ENCODE peak calls at places on chromosomes 4 and X, in four cellular contexts. R is Calu3, M is thyroid gland, U is fibroblast of lung. K is an unnamed sample.

GRCh38 chr4:6169239-6169638 is 31.1 kb downstream of the JAKMIP1 start:
- DNase-seq in U (no peak), M (no peak), R (no peak), K (no peak)

GRCh38 chr4:115834441-115834840 is 721.0 kb upstream of the NDST4 start:
- DNase-seq in R (peak), M (no peak), U (no peak), K (no peak)

GRCh38 chr4:169256101-169256612 is 14.6 kb downstream of the SH3RF1 start:
- DNase-seq in U (no peak), R (no peak), M (no peak), K (peak)

GRCh38 chr4:35253331-35253730 is 991.0 kb downstream of the ARAP2 start:
- DNase-seq in U (no peak), M (no peak), R (no peak), K (no peak)

GRCh38 chr4:37441231-37442061 is 196.9 kb downstream of the NWD2 start:
- DNase-seq in M (no peak), U (peak), R (peak), K (no peak)

GRCh38 chr4:120829113-120829831 is 93.3 kb downstream of the PRDM5 start:
- DNase-seq in U (no peak), M (no peak), R (no peak), K (peak)

GRCh38 chrX:129876734-129877395 is 29.1 kb upstream of the UTP14A start:
- DNase-seq in U (peak), R (peak), M (peak), K (peak)

GRCh38 chr4:99946346-99947189 is at the start of gene DNAJB14:
- DNase-seq in M (peak), U (peak), R (peak), K (peak)

GRCh38 chr4:24876431-24876830 is 36.4 kb downstream of the CCDC149 start:
- DNase-seq in R (no peak), U (no peak), M (no peak), K (no peak)

GRCh38 chrX:124239911-124240310 is 92.5 kb upstream of the TEX13D start:
- DNase-seq in M (no peak), U (no peak), R (no peak), K (no peak)

GRCh38 chr4:89788243-89789072 is 48.5 kb downstream of the SNCA start:
- DNase-seq in R (no peak), M (no peak), U (peak), K (peak)

GRCh38 chr4:165541773-165542459 is 163.1 kb downstream of the CPE start:
- DNase-seq in R (no peak), U (no peak), M (no peak), K (no peak)

GRCh38 chr4:187128226-187128625 is 404.6 kb upstream of the FAT1 start:
- DNase-seq in M (no peak), U (peak), R (no peak), K (no peak)

GRCh38 chr4:128468485-128468989 is 180.9 kb upstream of the PGRMC2 start:
- DNase-seq in U (peak), R (no peak), M (peak), K (peak)

GRCh38 chr4:45453258-45453841 is 670.5 kb downstream of the GABRG1 start:
- DNase-seq in R (peak), U (peak), M (no peak), K (peak)

GRCh38 chr4:169110633-169111032 is 100.6 kb upstream of the CBR4 start:
- DNase-seq in R (no peak), U (peak), M (no peak), K (no peak)

GRCh38 chr4:153465583-153465921 is 608 bp upstream of the TMEM131L start:
- DNase-seq in M (peak), U (peak), R (peak), K (peak)
- TF ChIP-seq CTCF in M (no peak), U (no peak), R (no peak), K (peak)

GRCh38 chr4:64781737-64782326 is 372.6 kb upstream of the TECRL start:
- DNase-seq in M (no peak), R (peak), U (peak), K (peak)
- TF ChIP-seq CTCF in M (peak), R (peak), U (peak), K (peak)

DNA sequence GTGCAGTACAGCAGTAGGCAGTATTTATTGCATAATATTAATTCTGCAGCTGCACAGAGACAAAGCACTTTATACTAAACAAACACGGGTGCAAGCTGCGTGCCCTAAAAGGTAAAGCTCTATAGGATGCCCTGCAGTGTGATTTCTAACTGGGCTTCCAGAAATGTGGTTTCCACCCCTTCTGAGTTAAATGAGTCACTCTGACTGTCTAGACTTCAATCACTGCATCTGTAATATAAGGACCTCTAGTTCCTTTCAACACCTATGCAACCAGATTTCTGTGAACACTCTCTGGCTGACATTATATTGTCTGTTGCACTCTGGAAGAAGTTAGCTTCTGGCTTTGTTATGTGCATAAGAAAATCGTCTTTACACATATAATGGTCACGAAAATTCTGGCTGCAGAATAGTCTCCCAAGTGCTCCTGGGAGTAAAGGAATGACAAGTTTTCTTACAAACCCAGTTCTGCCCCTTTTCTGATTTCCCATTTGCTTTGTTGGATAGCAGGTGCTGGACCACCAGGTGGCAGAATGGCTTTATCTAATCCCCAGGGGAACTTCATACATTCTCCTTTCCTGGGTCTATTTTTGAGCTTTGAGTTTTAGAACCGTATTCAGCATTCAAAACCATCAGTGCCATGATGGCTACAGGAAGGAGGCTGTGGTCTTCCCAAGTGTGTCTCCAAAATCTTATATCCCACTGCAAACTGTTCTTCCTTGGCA is 842.2 kb downstream of the STIM2 start:
- DNase-seq in R (peak), U (peak), M (no peak), K (peak)
- TF ChIP-seq CTCF in R (no peak), U (peak), M (no peak), K (peak)

GRCh38 chr4:42515156-42515884 is 118.0 kb downstream of the SHISA3 start:
- DNase-seq in M (no peak), R (no peak), U (peak), K (peak)
- TF ChIP-seq CTCF in M (no peak), R (no peak), U (no peak), K (no peak)

GRCh38 chrX:26848511-26848910 is 614.6 kb downstream of the PPP4R3C start:
- DNase-seq in M (no peak), U (peak), R (no peak), K (no peak)

DNA sequence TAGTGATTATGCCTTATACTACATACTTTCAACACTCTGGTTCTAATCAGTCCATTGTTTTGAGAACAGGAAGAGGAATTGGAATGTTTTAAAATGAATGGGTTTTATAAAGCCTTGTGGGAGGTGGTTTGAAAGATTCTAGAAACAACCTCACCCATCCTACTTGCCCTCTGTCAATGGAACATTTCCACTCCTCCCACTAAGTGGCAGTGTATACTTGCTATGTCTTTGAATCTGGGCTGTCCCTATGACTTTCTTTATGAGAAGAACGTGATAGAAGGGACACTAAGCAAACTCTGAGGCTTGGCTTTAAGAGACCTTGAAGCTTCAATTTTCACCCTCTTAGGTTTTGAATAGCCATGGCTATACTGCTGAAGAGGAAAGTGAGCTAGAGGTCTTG is 611.2 kb downstream of the PPP4R3C start:
- DNase-seq in M (no peak), U (peak), R (peak), K (peak)
- TF ChIP-seq CTCF in M (no peak), U (no peak), R (no peak), K (no peak)

DNA sequence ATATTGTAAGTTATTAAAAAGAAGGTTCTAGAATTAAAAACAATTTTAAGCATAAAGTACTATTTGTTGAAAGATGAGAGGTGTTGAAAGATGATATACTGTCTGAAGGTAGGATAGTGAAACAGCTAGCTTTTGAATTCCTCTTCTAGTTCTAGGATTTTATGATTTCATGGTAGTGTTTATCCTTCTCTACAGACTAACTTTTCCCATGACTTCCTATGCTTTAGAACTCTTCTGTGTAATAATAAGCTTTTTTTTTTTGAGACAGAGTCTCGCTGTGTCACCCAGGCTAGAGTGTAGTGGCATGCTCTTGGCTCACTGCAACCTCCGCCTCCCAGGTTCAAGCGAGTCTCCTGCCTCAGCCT is 96.0 kb upstream of the NUDT6 start:
- DNase-seq in U (no peak), R (no peak), M (no peak), K (no peak)
- TF ChIP-seq CTCF in U (no peak), R (no peak), M (no peak), K (no peak)

GRCh38 chrX:54754854-54755253 is 43.2 kb downstream of the ITIH6 start:
- DNase-seq in R (no peak), U (no peak), M (no peak), K (no peak)

DNA sequence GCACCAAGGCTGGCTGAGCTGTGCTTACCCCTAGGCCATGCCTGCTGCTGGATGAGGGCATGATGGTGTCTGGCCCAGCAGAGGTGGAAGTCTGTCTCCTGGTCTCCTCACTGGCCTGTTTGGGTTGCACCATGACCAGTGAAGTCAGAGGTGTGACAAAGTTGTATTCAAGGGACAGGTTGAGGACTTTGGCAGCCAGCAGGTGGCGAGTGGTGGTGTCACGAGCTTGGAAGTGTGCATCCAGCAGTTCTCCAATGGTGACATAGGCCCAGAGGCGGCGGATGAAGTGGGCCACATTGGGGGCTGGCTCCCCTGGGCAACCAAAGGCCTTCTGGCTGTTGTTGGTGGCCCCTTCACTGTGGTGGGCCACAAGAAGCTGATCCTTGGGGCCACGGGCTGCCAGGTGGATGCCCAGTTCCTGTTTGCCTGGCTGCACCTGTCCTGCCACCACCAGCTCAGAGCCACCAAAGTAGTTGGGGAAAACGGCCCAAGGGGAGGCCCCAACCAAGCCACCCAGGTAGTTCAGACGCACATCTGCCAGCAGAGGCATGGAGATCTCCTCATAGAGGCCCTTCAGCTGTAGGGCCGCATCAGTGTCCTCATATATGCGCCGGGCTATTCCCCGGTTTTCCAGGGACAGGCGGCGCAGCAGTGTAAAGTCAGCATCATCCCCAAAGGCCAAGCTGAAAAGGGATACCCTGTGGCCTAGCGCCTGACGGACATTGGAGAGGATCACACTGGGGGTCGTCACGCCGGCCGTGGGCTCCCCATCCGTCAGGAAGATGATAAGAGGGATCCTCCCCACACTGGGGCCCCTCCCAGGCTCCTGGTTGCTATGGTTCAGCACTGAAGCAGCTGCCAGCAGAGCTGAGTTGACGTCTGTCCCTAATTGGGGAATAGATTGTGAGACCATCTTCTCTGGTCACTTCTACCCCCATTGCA is 39.7 kb downstream of the ITIH6 start:
- DNase-seq in R (no peak), U (no peak), M (no peak), K (no peak)
- TF ChIP-seq CTCF in R (no peak), U (no peak), M (no peak), K (no peak)